ENCODE peak calls at places on chromosomes 7 and 10, in ten cellular contexts. Y is CD4-positive, alpha-beta T cell; V is HuH-7.5; O is fibroblast of pulmonary artery; J is Daoy; H is cerebellar nuclear complex; N is stimulated activated CD4-positive, alpha-beta T cell treated with anti-CD3 and anti-CD28 coated beads, Interleukin-12 subunit alpha, Interleukin-12 subunit beta, amount 100 ng/mL, for 4 hours; U is H9; G is HTR-8/SVneo; K is activated CD4-positive, CD25-positive, alpha-beta regulatory T cell. Z is an unnamed sample.

GRCh38 chr7:18125536-18125935 is 97.9 kb upstream of the PRPS1L1 start:
- DNase-seq in Y (no peak), V (no peak), O (peak), J (no peak), H (no peak), N (no peak), U (no peak), G (no peak), K (no peak), Z (no peak)

GRCh38 chr7:38858281-38858884 is 50.6 kb downstream of the VPS41 start:
- DNase-seq in Y (no peak), V (no peak), O (peak), J (peak), H (no peak), N (no peak), U (no peak), G (no peak), K (no peak), Z (peak)

GRCh38 chr10:66604195-66604594 is 321.6 kb upstream of the LRRTM3 start:
- DNase-seq in Y (no peak), V (no peak), O (no peak), J (no peak), H (no peak), N (no peak), U (peak), G (no peak), K (no peak), Z (peak)

GRCh38 chr10:57165671-57166070 is 804.6 kb upstream of the ZWINT start:
- DNase-seq in Y (no peak), V (no peak), O (no peak), J (no peak), H (no peak), N (no peak), U (peak), G (no peak), K (no peak), Z (no peak)

GRCh38 chr7:47576031-47576908 is 5.6 kb downstream of the TNS3 start:
- DNase-seq in Y (no peak), V (no peak), O (peak), J (peak), H (no peak), N (no peak), U (no peak), G (no peak), K (no peak), Z (peak)

GRCh38 chr7:6172331-6173295 is 99.8 kb downstream of the CYTH3 start:
- DNase-seq in Y (no peak), V (no peak), O (no peak), J (peak), H (no peak), N (no peak), U (no peak), G (no peak), K (no peak), Z (peak)

GRCh38 chr7:107035446-107035845 is 9.1 kb upstream of the PRKAR2B start:
- DNase-seq in Y (no peak), V (no peak), O (peak), J (peak), H (no peak), N (no peak), U (no peak), G (peak), K (no peak), Z (peak)

GRCh38 chr7:95545007-95545615 is 51.2 kb downstream of the PDK4 start:
- DNase-seq in Y (no peak), V (peak), O (peak), J (peak), H (no peak), N (no peak), U (no peak), G (peak), K (no peak), Z (peak)

GRCh38 chr10:30456262-30456661 is 22.3 kb downstream of the MAP3K8 start:
- DNase-seq in Y (no peak), V (no peak), O (no peak), J (no peak), H (no peak), N (no peak), U (no peak), G (no peak), K (no peak), Z (no peak)

GRCh38 chr10:32210306-32211045 is 136.5 kb downstream of the EPC1 start:
- DNase-seq in Y (no peak), V (peak), O (peak), J (peak), H (no peak), N (no peak), U (peak), G (peak), K (no peak), Z (peak)

GRCh38 chr7:106329408-106329807 is 44.6 kb upstream of the NAMPT start:
- DNase-seq in Y (no peak), V (no peak), O (no peak), J (no peak), H (no peak), N (no peak), U (no peak), G (no peak), K (no peak), Z (peak)

GRCh38 chr7:129188372-129188891 is at the start of gene SMO:
- DNase-seq in Y (peak), V (peak), O (peak), J (peak), H (no peak), N (peak), U (peak), G (peak), K (no peak), Z (no peak)

GRCh38 chr7:134554417-134554966 is 5.6 kb downstream of the AKR1B15 start:
- DNase-seq in Y (no peak), V (no peak), O (no peak), J (no peak), H (no peak), N (no peak), U (no peak), G (no peak), K (no peak), Z (no peak)

GRCh38 chr7:92602352-92603088 is 12.3 kb upstream of the FAM133B start:
- DNase-seq in Y (no peak), V (no peak), O (peak), J (no peak), H (no peak), N (no peak), U (no peak), G (no peak), K (no peak), Z (no peak)

GRCh38 chr10:52818019-52818418 is 45.4 kb upstream of the MBL2 start:
- DNase-seq in Y (no peak), V (peak), O (peak), J (no peak), H (no peak), N (no peak), U (no peak), G (peak), K (no peak), Z (peak)

GRCh38 chr10:13201132-13201531 is 33.0 kb downstream of the UCMA start:
- DNase-seq in Y (no peak), V (no peak), O (no peak), J (no peak), H (no peak), N (no peak), U (no peak), G (no peak), K (no peak), Z (peak)

GRCh38 chr7:115406216-115406615 is 484.3 kb downstream of the MDFIC start:
- DNase-seq in Y (no peak), V (no peak), O (no peak), J (no peak), H (no peak), N (no peak), U (no peak), G (no peak), K (no peak), Z (no peak)

GRCh38 chr10:132938472-132939329 is 3.7 kb downstream of the CFAP46 start:
- DNase-seq in Y (no peak), V (peak), O (no peak), J (peak), H (no peak), N (no peak), U (peak), G (peak), K (no peak), Z (no peak)

GRCh38 chr7:97499204-97499603 is 232.7 kb upstream of the TAC1 start:
- DNase-seq in Y (no peak), V (peak), O (peak), J (peak), H (no peak), N (no peak), U (peak), G (no peak), K (no peak), Z (peak)

GRCh38 chr10:30529373-30529998 is 95.5 kb downstream of the MAP3K8 start:
- DNase-seq in Y (peak), V (no peak), O (no peak), J (peak), H (no peak), N (peak), U (peak), G (no peak), K (peak), Z (no peak)

GRCh38 chr10:106757521-106757920 is 407.0 kb downstream of the SORCS1 start:
- DNase-seq in Y (no peak), V (no peak), O (no peak), J (no peak), H (no peak), N (no peak), U (no peak), G (no peak), K (no peak), Z (no peak)

GRCh38 chr7:147547252-147547897 is 1043.2 kb upstream of the C7orf33 start:
- DNase-seq in Y (no peak), V (no peak), O (peak), J (peak), H (no peak), N (no peak), U (peak), G (no peak), K (no peak), Z (no peak)

GRCh38 chr7:2247141-2247985 is 5.3 kb downstream of the NUDT1 start:
- DNase-seq in Y (no peak), V (peak), O (no peak), J (peak), H (no peak), N (peak), U (peak), G (no peak), K (no peak), Z (no peak)

GRCh38 chr7:41134242-41134872 is 568.5 kb downstream of the INHBA start:
- DNase-seq in Y (no peak), V (no peak), O (peak), J (peak), H (no peak), N (no peak), U (no peak), G (peak), K (no peak), Z (peak)

GRCh38 chr7:95718556-95719410 is 53.6 kb upstream of the DYNC1I1 start:
- DNase-seq in Y (no peak), V (no peak), O (peak), J (no peak), H (no peak), N (no peak), U (no peak), G (peak), K (no peak), Z (peak)

GRCh38 chr10:70272925-70273316 is 10.9 kb downstream of the NPFFR1 start:
- DNase-seq in Y (no peak), V (no peak), O (peak), J (peak), H (no peak), N (no peak), U (no peak), G (peak), K (no peak), Z (peak)

GRCh38 chr7:82945480-82945879 is 217.2 kb downstream of the PCLO start:
- DNase-seq in Y (no peak), V (no peak), O (no peak), J (peak), H (no peak), N (no peak), U (no peak), G (no peak), K (no peak), Z (peak)

GRCh38 chr7:110835209-110835608 is 255.7 kb upstream of the LRRN3 start:
- DNase-seq in Y (no peak), V (no peak), O (no peak), J (no peak), H (no peak), N (no peak), U (no peak), G (no peak), K (no peak), Z (no peak)

GRCh38 chr7:140082770-140083169 is 20.0 kb upstream of the PARP12 start:
- DNase-seq in Y (no peak), V (no peak), O (no peak), J (no peak), H (no peak), N (no peak), U (no peak), G (no peak), K (no peak), Z (no peak)

GRCh38 chr10:110416776-110417732 is 80.7 kb upstream of the DUSP5 start:
- DNase-seq in Y (no peak), V (no peak), O (no peak), J (no peak), H (no peak), N (no peak), U (no peak), G (no peak), K (no peak), Z (peak)

GRCh38 chr10:92045641-92046106 is 122.1 kb downstream of the BTAF1 start:
- DNase-seq in Y (no peak), V (no peak), O (no peak), J (no peak), H (no peak), N (no peak), U (peak), G (no peak), K (no peak), Z (no peak)